ENCODE peak calls at places on chromosomes 6 and 20, in nine cellular contexts. F is upper lobe of left lung, C is HepG2, J is prostate gland, G is HCT116, T is GM12878, N is spleen, V is sigmoid colon, O is endothelial cell of umbilical vein. Z is an unnamed sample.

GRCh38 chr6:6885521-6886088 is 222.2 kb upstream of the RREB1 start:
- DNase-seq in J (no peak), T (no peak), N (peak), G (no peak), V (peak), C (no peak), O (no peak), F (peak), Z (peak)

GRCh38 chr6:144758602-144759001 is 473.5 kb downstream of the UTRN start:
- DNase-seq in C (no peak), N (no peak), O (peak), F (no peak), T (no peak), G (peak), J (no peak), V (no peak), Z (no peak)

GRCh38 chr20:44603327-44603726 is 20.9 kb downstream of the PKIG start:
- DNase-seq in C (peak), F (no peak), J (no peak), N (peak), V (peak), O (no peak), G (no peak), T (no peak), Z (no peak)

GRCh38 chr6:144543006-144543871 is 258.1 kb downstream of the UTRN start:
- DNase-seq in N (no peak), C (no peak), T (no peak), F (no peak), V (no peak), O (no peak), J (no peak), G (peak), Z (no peak)

GRCh38 chr6:278494-278893 is 13.8 kb upstream of the DUSP22 start:
- DNase-seq in F (no peak), V (no peak), T (no peak), O (no peak), J (no peak), C (no peak), G (no peak), N (no peak), Z (no peak)

GRCh38 chr20:2701671-2702081 is 9.1 kb downstream of the EBF4 start:
- DNase-seq in T (no peak), C (no peak), N (no peak), V (no peak), O (no peak), F (no peak), G (no peak), J (no peak), Z (no peak)

GRCh38 chr20:56032251-56032650 is 26.9 kb upstream of the CBLN4 start:
- DNase-seq in G (peak), F (no peak), J (no peak), O (no peak), C (no peak), N (no peak), V (no peak), T (no peak), Z (no peak)

GRCh38 chr6:145694083-145694737 is 41.1 kb downstream of the EPM2A start:
- DNase-seq in F (no peak), T (no peak), N (no peak), G (no peak), V (no peak), O (no peak), C (no peak), J (no peak), Z (no peak)

GRCh38 chr20:6765469-6766058 is 1.9 kb upstream of the BMP2 start:
- DNase-seq in F (no peak), C (peak), N (no peak), V (no peak), G (peak), O (peak), J (no peak), T (no peak), Z (no peak)

GRCh38 chr6:169886631-169887227 is 135.3 kb downstream of the ERMARD start:
- DNase-seq in N (peak), J (no peak), G (no peak), C (no peak), F (no peak), V (no peak), O (no peak), T (no peak), Z (no peak)

GRCh38 chr6:24974182-24975171 is 38.7 kb upstream of the RIPOR2 start:
- DNase-seq in V (no peak), T (no peak), F (no peak), J (no peak), C (no peak), N (no peak), G (no peak), O (no peak), Z (no peak)

GRCh38 chr6:111651185-111652034 is 45.7 kb upstream of the TRAF3IP2 start:
- DNase-seq in G (no peak), T (no peak), F (no peak), N (no peak), O (no peak), C (no peak), V (no peak), J (no peak), Z (no peak)

GRCh38 chr6:143405381-143406154 is 44.9 kb downstream of the ADAT2 start:
- DNase-seq in G (no peak), C (no peak), J (no peak), O (no peak), F (no peak), T (no peak), V (no peak), N (no peak), Z (no peak)

GRCh38 chr6:113364781-113365545 is 492.2 kb upstream of the MARCKS start:
- DNase-seq in N (no peak), F (no peak), T (no peak), G (no peak), J (no peak), O (no peak), C (peak), V (no peak), Z (no peak)

GRCh38 chr6:48067148-48067709 is 43.8 kb downstream of the PTCHD4 start:
- DNase-seq in N (no peak), F (no peak), T (no peak), O (no peak), J (no peak), G (no peak), V (no peak), C (peak), Z (no peak)

GRCh38 chr20:10171864-10172751 is 46.5 kb upstream of the SNAP25 start:
- DNase-seq in J (peak), N (peak), V (peak), O (peak), G (no peak), C (no peak), T (no peak), F (peak), Z (peak)

GRCh38 chr6:167748458-167749379 is 78.0 kb upstream of the AFDN start:
- DNase-seq in N (peak), F (no peak), V (peak), C (no peak), J (no peak), G (no peak), T (no peak), O (no peak), Z (no peak)

GRCh38 chr6:155224031-155224451 is 39.8 kb upstream of the CLDN20 start:
- DNase-seq in J (no peak), N (no peak), V (no peak), C (peak), T (peak), O (peak), G (peak), F (no peak), Z (no peak)

GRCh38 chr6:100461273-100461919 is 3.3 kb downstream of the SIM1 start:
- DNase-seq in C (no peak), G (no peak), T (no peak), J (no peak), F (no peak), O (peak), N (no peak), V (no peak), Z (no peak)

GRCh38 chr6:146209942-146210341 is 181.1 kb downstream of the GRM1 start:
- DNase-seq in G (no peak), V (no peak), O (no peak), N (no peak), J (no peak), C (no peak), F (no peak), T (no peak), Z (no peak)

GRCh38 chr20:25205277-25206062 is 10.0 kb downstream of the ENTPD6 start:
- DNase-seq in J (peak), N (peak), O (no peak), V (no peak), T (no peak), F (no peak), G (no peak), C (no peak), Z (no peak)

GRCh38 chr6:10404799-10405524 is 9.9 kb downstream of the TFAP2A start:
- DNase-seq in C (no peak), J (no peak), O (no peak), T (no peak), V (no peak), G (no peak), N (no peak), F (no peak), Z (no peak)

GRCh38 chr20:44701889-44702288 is 13.3 kb upstream of the CCN5 start:
- DNase-seq in F (no peak), V (no peak), O (no peak), T (no peak), G (no peak), C (no peak), N (no peak), J (no peak), Z (no peak)

GRCh38 chr6:10375391-10375969 is 39.4 kb downstream of the TFAP2A start:
- DNase-seq in V (no peak), F (no peak), O (no peak), J (no peak), C (no peak), G (no peak), N (no peak), T (no peak), Z (no peak)

GRCh38 chr6:71194730-71195129 is 93.9 kb upstream of the OGFRL1 start:
- DNase-seq in C (no peak), G (no peak), T (no peak), J (no peak), N (no peak), F (no peak), O (no peak), V (no peak), Z (no peak)

GRCh38 chr6:111583221-111583620 is 22.5 kb downstream of the TRAF3IP2 start:
- DNase-seq in C (no peak), J (no peak), G (no peak), O (no peak), T (no peak), N (no peak), F (no peak), V (no peak), Z (no peak)

GRCh38 chr6:46756469-46757205 is 9.9 kb downstream of the ANKRD66 start:
- DNase-seq in G (no peak), J (no peak), F (no peak), V (no peak), T (no peak), N (no peak), O (no peak), C (no peak), Z (no peak)

GRCh38 chr20:14444106-14444505 is 106.7 kb upstream of the FLRT3 start:
- DNase-seq in V (no peak), J (no peak), N (no peak), F (no peak), T (no peak), C (no peak), G (no peak), O (no peak), Z (no peak)

GRCh38 chr20:54197621-54198604 is 10.0 kb upstream of the PFDN4 start:
- DNase-seq in N (no peak), G (no peak), T (peak), F (no peak), J (no peak), V (no peak), O (no peak), C (peak), Z (no peak)

GRCh38 chr6:85416049-85416448 is 33.8 kb upstream of the NT5E start:
- DNase-seq in O (no peak), N (no peak), C (no peak), V (no peak), T (no peak), F (no peak), J (no peak), G (no peak), Z (no peak)
- TF ChIP-seq POLR2AphosphoS5 in O (no peak), N (no peak), C (no peak), V (no peak), T (no peak), F (no peak), J (peak), G (no peak), Z (no peak)

GRCh38 chr20:32742322-32743236 is 688 bp downstream of the COMMD7 start:
- DNase-seq in G (no peak), J (no peak), V (peak), F (no peak), T (no peak), N (peak), C (no peak), O (no peak), Z (no peak)

GRCh38 chr20:32741151-32741550 is 2.1 kb downstream of the COMMD7 start:
- DNase-seq in G (no peak), J (no peak), V (no peak), N (no peak), O (no peak), C (no peak), T (no peak), F (no peak), Z (no peak)

GRCh38 chr20:32731882-32732266 is 11.4 kb downstream of the COMMD7 start:
- DNase-seq in V (no peak), N (no peak), J (no peak), G (no peak), C (peak), F (peak), T (no peak), O (no peak), Z (no peak)

GRCh38 chr20:32743237-32744112 is at the start of gene COMMD7:
- DNase-seq in T (peak), J (peak), N (peak), C (peak), O (peak), V (peak), G (no peak), F (peak), Z (peak)

DNA sequence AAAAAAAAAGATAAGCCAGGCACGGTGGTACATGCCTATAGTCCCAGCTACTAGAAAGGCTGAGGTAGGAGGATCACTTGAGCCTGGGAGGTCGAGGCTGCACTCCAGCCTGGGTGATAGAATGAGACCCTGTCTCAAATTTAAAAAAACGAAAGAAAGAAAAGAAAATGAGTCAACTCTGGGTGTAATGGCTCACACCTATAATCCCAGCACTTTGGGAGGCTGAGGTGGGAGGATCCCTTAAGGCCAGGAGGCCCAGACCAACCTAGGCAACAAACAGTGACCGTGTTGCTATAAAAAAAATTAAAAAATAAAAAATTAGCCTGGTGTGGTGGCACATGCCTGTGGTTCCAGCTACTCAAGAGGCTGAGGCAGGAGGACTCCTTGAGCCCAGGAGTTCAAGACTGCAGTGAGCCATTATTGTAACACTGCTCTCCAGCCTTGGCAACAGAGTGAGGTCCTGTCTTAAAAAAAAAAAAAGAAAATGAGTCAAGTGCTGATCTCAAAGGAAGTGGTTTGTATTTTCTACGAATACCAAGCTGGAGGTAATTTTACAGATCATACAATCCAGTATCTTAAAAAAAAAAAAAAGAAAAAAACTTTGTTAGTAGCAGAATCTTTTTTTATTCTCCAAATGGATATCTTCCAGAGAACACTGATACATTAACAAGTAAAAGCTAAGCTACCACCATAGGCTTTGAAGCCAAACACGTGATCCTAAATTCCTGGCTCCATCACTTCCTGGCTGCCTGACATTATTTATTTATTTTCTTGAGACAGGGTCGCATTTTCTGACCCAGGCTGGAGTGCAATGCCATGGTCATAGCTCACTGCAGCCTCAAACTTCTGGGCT is 5.7 kb downstream of the COMMD7 start:
- DNase-seq in T (no peak), O (peak), N (no peak), C (no peak), F (no peak), G (no peak), J (no peak), V (no peak), Z (no peak)
- H3K27ac ChIP-seq in T (no peak), O (peak), N (peak), C (no peak), F (peak), G (no peak), J (no peak), V (no peak), Z (no peak)

DNA sequence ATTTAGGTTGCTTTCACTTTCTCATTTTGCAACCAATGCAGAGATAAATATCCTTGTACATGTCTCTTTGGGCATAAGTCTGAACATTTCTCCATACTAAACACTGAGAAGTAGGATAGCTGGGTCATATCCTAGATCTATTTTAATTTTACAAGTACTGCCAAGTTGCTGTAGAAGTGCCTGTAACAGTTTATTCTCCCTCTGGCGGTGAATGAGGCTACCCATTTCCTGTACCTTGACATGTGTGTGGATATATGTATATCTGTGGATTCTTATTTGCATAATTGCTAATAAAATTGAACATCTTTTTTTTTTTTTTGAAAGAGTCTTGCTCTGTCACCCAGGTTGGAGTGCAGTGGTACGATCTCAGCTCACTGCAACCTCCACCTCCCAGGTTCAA is 48.0 kb upstream of the PNRC1 start:
- DNase-seq in F (no peak), T (no peak), V (no peak), C (no peak), O (no peak), J (no peak), G (no peak), N (no peak), Z (no peak)
- TF ChIP-seq POLR2A in F (no peak), T (no peak), V (no peak), C (no peak), O (no peak), J (no peak), G (no peak), N (no peak), Z (no peak)

GRCh38 chr6:127266178-127266891 is at the start of gene RNF146:
- DNase-seq in N (no peak), F (peak), C (peak), G (peak), T (peak), O (peak), J (peak), V (peak), Z (peak)
- TF ChIP-seq POLR2AphosphoS5 in N (no peak), F (no peak), C (no peak), G (no peak), T (no peak), O (no peak), J (peak), V (no peak), Z (no peak)

DNA sequence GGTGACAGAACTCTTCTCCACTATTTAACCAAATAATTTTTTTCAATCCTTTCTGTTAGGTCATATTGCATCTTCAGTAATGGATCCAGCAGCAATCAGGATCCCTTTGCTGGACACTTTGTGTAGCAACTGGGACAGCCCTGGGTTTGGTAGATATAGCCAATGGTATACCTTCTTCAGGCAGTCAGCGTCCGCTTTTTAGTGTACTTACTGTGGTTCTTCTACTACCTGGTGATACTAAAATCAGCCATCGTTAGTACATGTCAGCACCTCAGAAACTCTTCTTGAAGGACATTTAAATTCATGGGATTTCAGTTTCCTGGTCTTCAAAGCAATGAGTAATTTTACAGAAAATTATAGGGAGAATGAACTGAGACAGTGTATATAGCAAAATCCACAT is 93.5 kb downstream of the ADGRG6 start:
- DNase-seq in N (no peak), O (no peak), F (no peak), T (no peak), J (no peak), V (no peak), C (no peak), G (no peak), Z (no peak)
- H3K27ac ChIP-seq in N (no peak), O (peak), F (no peak), T (no peak), J (no peak), V (no peak), C (no peak), G (no peak), Z (no peak)

DNA sequence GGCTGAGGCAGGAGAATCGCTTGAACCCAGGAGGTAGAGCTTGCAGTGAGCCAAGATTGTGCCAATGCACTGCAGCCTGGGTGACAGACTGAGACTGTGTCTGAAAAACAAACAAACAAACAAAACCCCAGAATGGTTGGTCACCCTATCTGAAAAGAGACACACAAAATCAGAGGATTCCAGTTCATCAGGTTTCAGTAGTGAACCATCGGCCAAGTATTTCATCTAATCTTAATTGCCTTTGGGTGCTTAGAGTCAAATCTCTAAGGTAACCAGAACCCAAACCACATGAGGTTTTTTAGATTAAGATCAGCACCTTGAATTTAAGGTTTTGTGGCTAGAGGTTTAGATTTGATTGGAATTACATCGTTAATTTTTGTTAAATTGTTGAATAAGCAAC is 8.3 kb upstream of the ZBTB2 start:
- DNase-seq in F (no peak), C (no peak), T (no peak), N (no peak), J (no peak), G (no peak), O (no peak), V (no peak), Z (no peak)
- TF ChIP-seq POLR2A in F (no peak), C (no peak), T (no peak), N (no peak), J (no peak), G (no peak), O (no peak), V (no peak), Z (no peak)

GRCh38 chr6:11974089-11974488 is 38.0 kb upstream of the HIVEP1 start:
- DNase-seq in N (no peak), T (no peak), J (no peak), F (no peak), C (no peak), O (no peak), G (no peak), V (no peak), Z (no peak)

GRCh38 chr6:11977193-11977592 is 34.9 kb upstream of the HIVEP1 start:
- DNase-seq in N (no peak), O (no peak), C (no peak), J (no peak), V (no peak), T (no peak), F (no peak), G (no peak), Z (no peak)

GRCh38 chr6:11973238-11973637 is 38.9 kb upstream of the HIVEP1 start:
- DNase-seq in F (no peak), O (no peak), T (no peak), C (no peak), N (no peak), G (no peak), V (no peak), J (no peak), Z (no peak)

GRCh38 chr6:11976489-11976888 is 35.6 kb upstream of the HIVEP1 start:
- DNase-seq in V (no peak), F (no peak), N (no peak), C (no peak), J (no peak), G (no peak), O (no peak), T (no peak), Z (no peak)

GRCh38 chr6:11975353-11975977 is 36.6 kb upstream of the HIVEP1 start:
- DNase-seq in N (peak), O (no peak), C (no peak), V (no peak), J (peak), G (no peak), T (peak), F (peak), Z (peak)
- TF ChIP-seq POLR2AphosphoS5 in N (no peak), O (no peak), C (no peak), V (no peak), J (no peak), G (no peak), T (peak), F (no peak), Z (no peak)